ENCODE peak calls at places on chromosome 16, in four cellular contexts. One of them, this sample, is unnamed.

GRCh38 chr16:13883881-13884280 is 36.1 kb upstream of the ERCC4 start:
- DNase-seq in activated B cell treated with CpG ODN at 0.5 μM for 24 hours: no peak
- DNase-seq in mesothelial cell of epicardium: no peak
- DNase-seq in osteocyte: no peak
- DNase-seq in this sample: no peak

GRCh38 chr16:75257886-75258806 is 6.7 kb upstream of the BCAR1 start:
- DNase-seq in activated B cell treated with CpG ODN at 0.5 μM for 24 hours: no peak
- DNase-seq in mesothelial cell of epicardium: no peak
- DNase-seq in osteocyte: no peak
- DNase-seq in this sample: no peak

GRCh38 chr16:66274335-66275110 is 92.0 kb upstream of the CDH5 start:
- DNase-seq in activated B cell treated with CpG ODN at 0.5 μM for 24 hours: no peak
- DNase-seq in mesothelial cell of epicardium: no peak
- DNase-seq in osteocyte: peak
- DNase-seq in this sample: no peak

GRCh38 chr16:59213952-59214351 is 479.8 kb upstream of the GOT2 start:
- DNase-seq in activated B cell treated with CpG ODN at 0.5 μM for 24 hours: no peak
- DNase-seq in mesothelial cell of epicardium: no peak
- DNase-seq in osteocyte: no peak
- DNase-seq in this sample: no peak

GRCh38 chr16:87541004-87541881 is 48.4 kb upstream of the ZCCHC14 start:
- DNase-seq in activated B cell treated with CpG ODN at 0.5 μM for 24 hours: no peak
- DNase-seq in mesothelial cell of epicardium: no peak
- DNase-seq in osteocyte: no peak
- DNase-seq in this sample: no peak

GRCh38 chr16:69465083-69465721 is 40.8 kb downstream of the CYB5B start:
- DNase-seq in activated B cell treated with CpG ODN at 0.5 μM for 24 hours: no peak
- DNase-seq in mesothelial cell of epicardium: no peak
- DNase-seq in osteocyte: no peak
- DNase-seq in this sample: no peak

GRCh38 chr16:20792216-20792615 is 14.1 kb downstream of the ERI2 start:
- DNase-seq in activated B cell treated with CpG ODN at 0.5 μM for 24 hours: no peak
- DNase-seq in mesothelial cell of epicardium: no peak
- DNase-seq in osteocyte: no peak
- DNase-seq in this sample: no peak

GRCh38 chr16:31128711-31129567 is 6.6 kb downstream of the PRSS8 start:
- DNase-seq in activated B cell treated with CpG ODN at 0.5 μM for 24 hours: no peak
- DNase-seq in mesothelial cell of epicardium: no peak
- DNase-seq in osteocyte: no peak
- DNase-seq in this sample: no peak

GRCh38 chr16:5900046-5900445 is 802.5 kb upstream of the EEF2KMT start:
- DNase-seq in activated B cell treated with CpG ODN at 0.5 μM for 24 hours: no peak
- DNase-seq in mesothelial cell of epicardium: no peak
- DNase-seq in osteocyte: no peak
- DNase-seq in this sample: no peak

GRCh38 chr16:11156401-11156800 is 99.6 kb downstream of the SOCS1 start:
- DNase-seq in activated B cell treated with CpG ODN at 0.5 μM for 24 hours: no peak
- DNase-seq in mesothelial cell of epicardium: no peak
- DNase-seq in osteocyte: no peak
- DNase-seq in this sample: no peak

GRCh38 chr16:560221-560700 is at the start of gene PRR35:
- DNase-seq in activated B cell treated with CpG ODN at 0.5 μM for 24 hours: no peak
- DNase-seq in mesothelial cell of epicardium: no peak
- DNase-seq in osteocyte: no peak
- DNase-seq in this sample: no peak

GRCh38 chr16:48276102-48276501 is 28.8 kb upstream of the ABCC11 start:
- DNase-seq in activated B cell treated with CpG ODN at 0.5 μM for 24 hours: no peak
- DNase-seq in mesothelial cell of epicardium: no peak
- DNase-seq in osteocyte: no peak
- DNase-seq in this sample: no peak

GRCh38 chr16:4654387-4654901 is 29.8 kb downstream of the MGRN1 start:
- DNase-seq in activated B cell treated with CpG ODN at 0.5 μM for 24 hours: no peak
- DNase-seq in mesothelial cell of epicardium: no peak
- DNase-seq in osteocyte: no peak
- DNase-seq in this sample: no peak
- TF ChIP-seq CTCF in activated B cell treated with CpG ODN at 0.5 μM for 24 hours: no peak
- TF ChIP-seq CTCF in mesothelial cell of epicardium: no peak
- TF ChIP-seq CTCF in osteocyte: no peak
- TF ChIP-seq CTCF in this sample: no peak

GRCh38 chr16:57616241-57616640 is 12.2 kb upstream of the ADGRG1 start:
- DNase-seq in activated B cell treated with CpG ODN at 0.5 μM for 24 hours: no peak
- DNase-seq in mesothelial cell of epicardium: no peak
- DNase-seq in osteocyte: no peak
- DNase-seq in this sample: no peak

GRCh38 chr16:57616871-57617270 is 11.6 kb upstream of the ADGRG1 start:
- DNase-seq in activated B cell treated with CpG ODN at 0.5 μM for 24 hours: no peak
- DNase-seq in mesothelial cell of epicardium: no peak
- DNase-seq in osteocyte: no peak
- DNase-seq in this sample: no peak

GRCh38 chr16:57618306-57619132 is 9.9 kb upstream of the ADGRG1 start:
- DNase-seq in activated B cell treated with CpG ODN at 0.5 μM for 24 hours: no peak
- DNase-seq in mesothelial cell of epicardium: no peak
- DNase-seq in osteocyte: no peak
- DNase-seq in this sample: no peak

GRCh38 chr16:57619133-57619605 is 9.3 kb upstream of the ADGRG1 start:
- DNase-seq in activated B cell treated with CpG ODN at 0.5 μM for 24 hours: no peak
- DNase-seq in mesothelial cell of epicardium: no peak
- DNase-seq in osteocyte: no peak
- DNase-seq in this sample: no peak

DNA sequence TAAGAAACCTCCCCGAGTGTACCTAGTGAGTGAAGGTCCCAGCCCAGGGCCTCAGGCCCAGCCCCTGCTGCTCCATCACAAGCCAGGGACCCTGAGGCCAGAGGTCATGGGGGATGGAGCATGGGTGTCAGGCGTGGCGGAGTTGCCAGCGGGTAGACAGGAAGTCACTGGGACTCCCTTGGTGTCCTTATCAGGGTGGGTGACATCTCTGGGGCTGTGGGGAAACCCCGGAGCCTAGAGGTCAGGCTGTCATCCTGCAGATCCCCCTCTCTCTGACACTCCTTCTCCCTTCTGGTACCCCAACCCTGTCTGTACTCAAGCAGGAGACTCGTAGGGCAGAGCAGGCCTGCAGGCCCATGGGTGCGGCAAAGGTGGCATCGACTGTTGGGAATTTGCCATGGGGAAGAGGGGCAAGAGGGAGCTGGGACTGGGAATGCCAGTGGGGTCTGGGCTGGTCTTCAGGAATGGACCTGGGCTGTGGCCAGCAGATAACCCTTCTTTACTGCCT is 10.8 kb upstream of the ADGRG1 start:
- DNase-seq in activated B cell treated with CpG ODN at 0.5 μM for 24 hours: no peak
- DNase-seq in mesothelial cell of epicardium: no peak
- DNase-seq in osteocyte: no peak
- DNase-seq in this sample: no peak
- TF ChIP-seq CTCF in activated B cell treated with CpG ODN at 0.5 μM for 24 hours: no peak
- TF ChIP-seq CTCF in mesothelial cell of epicardium: no peak
- TF ChIP-seq CTCF in osteocyte: no peak
- TF ChIP-seq CTCF in this sample: no peak

GRCh38 chr16:26453215-26453614 is 613.5 kb upstream of the C16orf82 start:
- DNase-seq in activated B cell treated with CpG ODN at 0.5 μM for 24 hours: no peak
- DNase-seq in mesothelial cell of epicardium: no peak
- DNase-seq in osteocyte: no peak
- DNase-seq in this sample: no peak
- TF ChIP-seq CTCF in activated B cell treated with CpG ODN at 0.5 μM for 24 hours: no peak
- TF ChIP-seq CTCF in mesothelial cell of epicardium: no peak
- TF ChIP-seq CTCF in osteocyte: no peak
- TF ChIP-seq CTCF in this sample: no peak

DNA sequence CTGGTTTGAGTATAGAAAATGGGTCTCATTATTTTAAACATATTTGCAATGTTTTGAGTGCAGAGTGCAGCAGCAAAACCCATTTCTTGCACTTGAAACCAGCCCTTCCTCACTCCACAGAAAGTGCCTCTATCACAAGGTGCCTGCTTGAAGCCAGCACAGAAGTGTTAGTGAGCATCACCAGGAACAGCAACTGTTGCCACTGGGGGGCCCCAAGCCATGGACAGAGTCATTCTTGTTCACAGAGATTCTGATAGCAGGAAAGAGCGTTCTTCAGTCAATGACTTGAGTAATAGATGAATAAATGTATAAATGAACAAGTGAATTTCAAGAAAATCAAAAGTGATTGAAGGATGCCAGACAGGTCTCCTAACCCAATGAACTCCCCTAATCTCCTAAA is 45.6 kb downstream of the CHD9NB start:
- DNase-seq in activated B cell treated with CpG ODN at 0.5 μM for 24 hours: no peak
- DNase-seq in mesothelial cell of epicardium: no peak
- DNase-seq in osteocyte: no peak
- DNase-seq in this sample: no peak
- TF ChIP-seq CTCF in activated B cell treated with CpG ODN at 0.5 μM for 24 hours: no peak
- TF ChIP-seq CTCF in mesothelial cell of epicardium: no peak
- TF ChIP-seq CTCF in osteocyte: no peak
- TF ChIP-seq CTCF in this sample: no peak

GRCh38 chr16:70681382-70682238 is 4.2 kb downstream of the MTSS2 start:
- DNase-seq in activated B cell treated with CpG ODN at 0.5 μM for 24 hours: no peak
- DNase-seq in mesothelial cell of epicardium: no peak
- DNase-seq in osteocyte: no peak
- DNase-seq in this sample: no peak
- TF ChIP-seq CTCF in activated B cell treated with CpG ODN at 0.5 μM for 24 hours: no peak
- TF ChIP-seq CTCF in mesothelial cell of epicardium: no peak
- TF ChIP-seq CTCF in osteocyte: no peak
- TF ChIP-seq CTCF in this sample: no peak